ENCODE peak calls at places on chromosome 16, in five cellular contexts. K is esophagus muscularis mucosa; B is cardiac muscle cell; U is AG04450; Y is CD8-positive, alpha-beta T cell. A is an unnamed sample.
A peak's percentile ranks its signal among the peaks of the same experiment; 100 is the strongest.

GRCh38 chr16:77833906-77834599 is 45.7 kb downstream of the VAT1L start:
- DNase-seq in Y (no peak), U (peak; percentile 54), B (peak; percentile 91), K (no peak), A (no peak)

GRCh38 chr16:4314532-4315184 is 1.2 kb upstream of the GLIS2 start:
- DNase-seq in K (no peak), Y (no peak), B (peak; percentile 59), U (no peak), A (no peak)

GRCh38 chr16:70675851-70676513 is 9.9 kb downstream of the MTSS2 start:
- DNase-seq in B (no peak), Y (no peak), K (no peak), U (no peak), A (no peak)

GRCh38 chr16:46830417-46830901 is 521 bp downstream of the C16orf87 start:
- DNase-seq in B (peak; percentile 26), K (no peak), U (no peak), Y (peak; percentile 26), A (peak; percentile 50)

GRCh38 chr16:27286446-27286845 is 17.9 kb upstream of the NSMCE1 start:
- DNase-seq in K (no peak), U (peak; percentile 85), Y (no peak), B (peak; percentile 96), A (no peak)

GRCh38 chr16:74743668-74744299 is 30.8 kb downstream of the FA2H start:
- DNase-seq in U (peak; percentile 20), K (no peak), Y (no peak), B (peak; percentile 20), A (no peak)

GRCh38 chr16:78444-79145 is 570 bp downstream of the MPG start:
- DNase-seq in K (no peak), U (no peak), Y (no peak), B (peak; percentile 63), A (no peak)

GRCh38 chr16:5024632-5025031 is 9.1 kb downstream of the NAGPA start:
- DNase-seq in U (no peak), Y (no peak), B (no peak), K (no peak), A (no peak)

GRCh38 chr16:12541672-12542071 is 262.0 kb downstream of the CPPED1 start:
- DNase-seq in K (no peak), B (no peak), U (no peak), Y (no peak), A (no peak)

GRCh38 chr16:64365448-64365858 is 756.4 kb downstream of the CDH11 start:
- DNase-seq in Y (no peak), U (no peak), K (no peak), B (no peak), A (no peak)

GRCh38 chr16:88686062-88686438 is 257 bp downstream of the SNAI3 start:
- DNase-seq in U (no peak), K (no peak), B (no peak), Y (no peak), A (no peak)

GRCh38 chr16:55563797-55564196 is 2.7 kb upstream of the CAPNS2 start:
- DNase-seq in K (no peak), U (no peak), B (no peak), Y (no peak), A (no peak)

GRCh38 chr16:57113042-57113453 is 20.7 kb downstream of the CPNE2 start:
- DNase-seq in Y (no peak), B (peak; percentile 48), U (no peak), K (no peak), A (peak; percentile 36)

GRCh38 chr16:48321307-48322036 is 63.7 kb downstream of the SIAH1 start:
- DNase-seq in B (peak; percentile 56), U (no peak), Y (no peak), K (no peak), A (no peak)

GRCh38 chr16:75138636-75139035 is 9.7 kb upstream of the ZFP1 start:
- DNase-seq in Y (no peak), U (no peak), B (peak; percentile 45), K (no peak), A (no peak)

GRCh38 chr16:70468776-70469525 is 14.6 kb downstream of the FCSK start:
- DNase-seq in B (no peak), Y (no peak), K (no peak), U (no peak), A (no peak)

GRCh38 chr16:12449374-12449773 is 354.3 kb downstream of the CPPED1 start:
- DNase-seq in Y (no peak), K (no peak), B (no peak), U (no peak), A (no peak)

GRCh38 chr16:22673463-22673862 is 140.5 kb upstream of the HS3ST2 start:
- DNase-seq in Y (no peak), U (no peak), B (no peak), K (no peak), A (no peak)

GRCh38 chr16:89920723-89921122 is 2.1 kb downstream of the MC1R start:
- DNase-seq in U (no peak), Y (no peak), B (no peak), K (no peak), A (no peak)

GRCh38 chr16:20851601-20852000 is 45.3 kb downstream of the REXO5 start:
- DNase-seq in B (peak; percentile 99), Y (no peak), U (peak; percentile 86), K (peak; percentile 94), A (no peak)

GRCh38 chr16:88637797-88638196 is 575 bp upstream of the IL17C start:
- DNase-seq in Y (no peak), K (no peak), U (no peak), B (no peak), A (no peak)

GRCh38 chr16:56945847-56946527 is 14.0 kb downstream of the HERPUD1 start:
- DNase-seq in K (no peak), Y (no peak), B (no peak), U (no peak), A (no peak)

GRCh38 chr16:57371494-57372371 is 557 bp upstream of the CX3CL1 start:
- DNase-seq in Y (no peak), U (no peak), K (no peak), B (no peak), A (no peak)

GRCh38 chr16:20610892-20611349 is 34.8 kb upstream of the ACSM2B start:
- DNase-seq in B (no peak), K (no peak), U (no peak), Y (no peak), A (no peak)

GRCh38 chr16:28202147-28202746 is 9.5 kb downstream of the XPO6 start:
- DNase-seq in U (no peak), K (no peak), B (no peak), Y (no peak), A (no peak)

GRCh38 chr16:87550510-87550961 is 51.8 kb upstream of the JPH3 start:
- DNase-seq in K (no peak), U (no peak), Y (peak; percentile 58), B (no peak), A (peak; percentile 23)

GRCh38 chr16:86033971-86034370 is 135.0 kb downstream of the IRF8 start:
- DNase-seq in Y (no peak), U (no peak), B (no peak), K (no peak), A (no peak)

GRCh38 chr16:67660564-67661028 is at the start of gene PARD6A:
- DNase-seq in K (peak; percentile 98), B (peak; percentile 98), U (peak; percentile 91), Y (peak; percentile 93), A (peak; percentile 98)

GRCh38 chr16:67657017-67657608 is 2.9 kb downstream of the ACD start:
- DNase-seq in K (no peak), Y (no peak), B (no peak), U (no peak), A (no peak)

GRCh38 chr16:67659675-67660563 is at the start of gene ACD:
- DNase-seq in Y (peak; percentile 89), B (peak; percentile 91), K (peak; percentile 97), U (peak; percentile 68), A (peak; percentile 67)

GRCh38 chr16:67657751-67658518 is 2.1 kb downstream of the ACD start:
- DNase-seq in K (no peak), Y (no peak), B (no peak), U (no peak), A (no peak)

DNA sequence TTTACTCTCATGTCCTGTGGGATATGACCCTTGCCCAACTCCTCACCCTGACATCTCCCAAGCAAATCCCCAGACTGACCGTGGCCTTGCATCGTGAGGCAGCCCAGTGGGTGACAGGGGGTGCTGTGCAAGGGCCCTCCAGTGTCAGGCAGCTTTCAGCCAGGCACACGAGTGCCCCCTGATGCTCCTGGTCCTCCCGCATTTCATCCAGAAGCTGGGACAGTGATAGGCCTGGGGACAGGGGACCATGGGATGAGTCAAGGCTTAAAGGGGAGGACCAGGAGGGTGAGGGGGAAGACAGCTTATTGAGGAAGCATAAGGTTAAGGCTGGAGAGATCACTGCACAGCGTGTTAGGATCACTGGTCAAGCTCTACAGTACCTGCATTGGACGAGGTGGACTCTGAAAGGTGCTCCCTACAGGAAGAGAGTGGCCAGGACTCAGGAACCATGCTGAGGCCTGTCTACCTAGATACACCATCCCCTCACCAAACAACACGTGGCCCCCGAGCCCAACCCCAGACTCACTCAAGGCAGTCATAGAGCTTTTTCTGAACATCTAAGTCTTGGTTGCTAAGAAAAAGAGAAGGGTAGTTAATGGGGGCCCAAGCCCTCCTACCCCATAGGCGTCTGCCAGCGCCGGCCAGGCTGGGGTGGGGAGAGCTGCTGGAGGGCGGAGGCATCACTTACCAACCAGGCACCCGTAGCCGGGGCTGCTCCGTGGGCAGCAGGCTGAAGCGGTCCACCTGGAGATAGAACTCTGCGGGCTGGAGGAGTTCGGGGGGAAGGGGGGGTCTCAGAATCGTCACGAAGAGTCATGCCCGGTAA is 998 bp downstream of the ACD start:
- DNase-seq in K (no peak), U (no peak), B (no peak), Y (no peak), A (no peak)
- H3K27ac ChIP-seq in K (peak overlapping the region; percentile 95), U (no peak overlapping the region), B (no peak overlapping the region), Y (peak overlapping the region; percentile 92), A (no peak overlapping the region)

GRCh38 chr16:81004646-81005353 is 1.9 kb downstream of the CMC2 start:
- DNase-seq in K (no peak), U (peak; percentile 32), Y (no peak), B (peak; percentile 73), A (no peak)
- H3K27ac ChIP-seq in K (peak overlapping the region; percentile 38), U (peak overlapping the region; percentile 54), Y (peak overlapping the region; percentile 39), B (no peak overlapping the region), A (peak overlapping the region; percentile 45)

GRCh38 chr16:84334482-84334881 is 33.9 kb upstream of the ATP2C2 start:
- DNase-seq in U (no peak), Y (no peak), B (no peak), K (no peak), A (no peak)
- H3K27ac ChIP-seq in U (no peak overlapping the region), Y (no peak overlapping the region), B (no peak overlapping the region), K (no peak overlapping the region), A (no peak overlapping the region)

DNA sequence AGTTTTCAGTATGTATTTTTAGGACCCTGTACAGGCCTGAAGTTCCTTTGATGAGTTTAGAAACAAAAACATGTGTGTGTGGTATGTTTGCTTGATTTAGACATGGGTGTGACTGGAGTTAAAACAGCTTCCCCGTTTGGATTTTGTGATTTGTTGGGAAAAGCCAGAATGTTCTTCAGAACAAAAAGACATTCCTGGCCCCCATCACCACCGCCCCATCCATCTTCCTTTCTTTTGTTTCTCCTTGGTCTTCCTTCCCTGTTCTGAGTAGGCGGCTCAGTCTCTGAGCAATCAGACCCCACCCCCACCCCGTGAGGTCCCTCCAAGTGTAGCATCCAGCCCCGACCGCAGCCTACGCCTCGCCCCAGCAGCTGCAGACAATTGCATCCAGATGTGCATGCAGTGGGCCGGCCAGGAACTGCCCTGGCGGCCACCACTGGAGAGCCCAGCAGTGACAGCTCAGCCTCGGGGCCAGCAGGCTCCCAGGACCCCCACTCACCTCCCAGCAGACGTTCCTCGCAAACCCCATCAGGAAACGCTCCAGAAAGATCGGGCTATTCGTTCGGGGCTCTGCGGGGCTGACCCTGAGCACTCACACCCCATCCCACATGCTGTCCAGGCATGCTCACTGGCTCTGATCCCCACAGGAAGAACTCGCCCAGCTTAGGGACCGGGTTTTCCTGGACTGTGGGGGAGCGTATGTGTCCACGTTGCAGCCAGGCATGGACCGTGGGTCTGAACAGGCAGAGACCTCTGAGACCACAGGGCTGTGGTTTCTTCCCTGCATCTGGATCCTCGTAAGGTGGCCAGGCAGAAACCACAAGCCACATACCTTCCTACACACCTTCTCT is 99.8 kb upstream of the CDH5 start:
- DNase-seq in K (no peak), B (peak; percentile 95), U (peak; percentile 92), Y (no peak), A (no peak)
- H3K27ac ChIP-seq in K (no peak overlapping the region), B (no peak overlapping the region), U (peak overlapping the region; percentile 86), Y (no peak overlapping the region), A (no peak overlapping the region)